ENCODE peak calls at places on chromosomes 1 and 21, in ten cellular contexts. E is heart left ventricle; Z is NCI-H2081; Y is memory B cell; S is CD8-positive, alpha-beta memory T cell; K is stimulated activated CD8-positive, alpha-beta memory T cell treated with anti-CD3 and anti-CD28 coated beads, Interleukin-15, amount 100 ng/mL, for 4 hours; F is GF-D8; M is Daoy; W is H54; H is activated CD8-positive, alpha-beta T cell treated with anti-CD3 and anti-CD28 coated beads, Interleukin-2, amount 10 ng/mL, durations not matched to agents 7 days and 5 days. D is an unnamed sample.

GRCh38 chr1:84192681-84193080 is 48.6 kb downstream of the PRKACB start:
- DNase-seq in E (no peak), Z (no peak), Y (no peak), S (no peak), K (no peak), F (no peak), M (no peak), W (no peak), H (no peak), D (no peak)

GRCh38 chr1:235013512-235013911 is 115.1 kb downstream of the TOMM20 start:
- DNase-seq in E (peak), Z (no peak), Y (no peak), S (no peak), K (no peak), F (no peak), M (no peak), W (no peak), H (no peak), D (no peak)

GRCh38 chr1:216095400-216095799 is 327.8 kb downstream of the USH2A start:
- DNase-seq in E (no peak), Z (no peak), Y (no peak), S (no peak), K (no peak), F (no peak), M (no peak), W (no peak), H (no peak), D (no peak)

GRCh38 chr1:39687243-39687642 is 4.0 kb downstream of the HPCAL4 start:
- DNase-seq in E (no peak), Z (no peak), Y (no peak), S (no peak), K (no peak), F (no peak), M (no peak), W (no peak), H (no peak), D (no peak)

GRCh38 chr1:89607156-89607555 is 25.8 kb upstream of the LRRC8C start:
- DNase-seq in E (no peak), Z (no peak), Y (no peak), S (peak), K (peak), F (no peak), M (no peak), W (no peak), H (peak), D (no peak)

GRCh38 chr1:219302697-219303096 is 129.0 kb downstream of the LYPLAL1 start:
- DNase-seq in E (no peak), Z (no peak), Y (no peak), S (no peak), K (no peak), F (no peak), M (no peak), W (no peak), H (no peak), D (peak)

GRCh38 chr1:921011-921837 is 2.5 kb upstream of the SAMD11 start:
- DNase-seq in E (peak), Z (peak), Y (no peak), S (no peak), K (no peak), F (no peak), M (peak), W (no peak), H (no peak), D (peak)

GRCh38 chr21:35319684-35320083 is 270.6 kb upstream of the RUNX1 start:
- DNase-seq in E (no peak), Z (no peak), Y (no peak), S (no peak), K (no peak), F (no peak), M (peak), W (peak), H (no peak), D (no peak)

GRCh38 chr1:159854693-159855192 is 7.7 kb downstream of the VSIG8 start:
- DNase-seq in E (peak), Z (peak), Y (peak), S (peak), K (peak), F (no peak), M (peak), W (peak), H (peak), D (no peak)

GRCh38 chr1:197799271-197799670 is 24.0 kb upstream of the DENND1B start:
- DNase-seq in E (no peak), Z (no peak), Y (no peak), S (no peak), K (no peak), F (no peak), M (peak), W (peak), H (no peak), D (peak)

GRCh38 chr1:175133693-175134435 is 58.7 kb downstream of the KIAA0040 start:
- DNase-seq in E (no peak), Z (no peak), Y (no peak), S (no peak), K (no peak), F (no peak), M (peak), W (no peak), H (no peak), D (no peak)

GRCh38 chr1:229381234-229381633 is 38.4 kb upstream of the CCSAP start:
- DNase-seq in E (no peak), Z (peak), Y (no peak), S (no peak), K (no peak), F (no peak), M (no peak), W (no peak), H (no peak), D (no peak)

GRCh38 chr1:225250432-225250831 is 177.4 kb downstream of the LBR start:
- DNase-seq in E (no peak), Z (no peak), Y (peak), S (no peak), K (no peak), F (peak), M (no peak), W (no peak), H (no peak), D (no peak)

GRCh38 chr1:105591681-105592080 is 1464.8 kb upstream of the PRMT6 start:
- DNase-seq in E (no peak), Z (no peak), Y (no peak), S (no peak), K (no peak), F (no peak), M (no peak), W (no peak), H (no peak), D (no peak)

GRCh38 chr1:10606070-10606469 is 131.3 kb downstream of the PEX14 start:
- DNase-seq in E (no peak), Z (no peak), Y (no peak), S (no peak), K (no peak), F (no peak), M (no peak), W (no peak), H (no peak), D (peak)

GRCh38 chr1:21350132-21350885 is 60.0 kb upstream of the ECE1 start:
- DNase-seq in E (no peak), Z (no peak), Y (no peak), S (no peak), K (no peak), F (no peak), M (no peak), W (no peak), H (no peak), D (peak)

GRCh38 chr1:187027259-187027658 is 198.5 kb downstream of the PLA2G4A start:
- DNase-seq in E (no peak), Z (no peak), Y (no peak), S (no peak), K (no peak), F (no peak), M (no peak), W (no peak), H (no peak), D (no peak)

GRCh38 chr1:180282401-180282800 is 52.3 kb downstream of the LHX4 start:
- DNase-seq in E (no peak), Z (no peak), Y (no peak), S (no peak), K (no peak), F (no peak), M (no peak), W (no peak), H (no peak), D (no peak)

GRCh38 chr1:65694933-65695332 is 97.8 kb upstream of the PDE4B start:
- DNase-seq in E (no peak), Z (no peak), Y (no peak), S (no peak), K (no peak), F (no peak), M (no peak), W (no peak), H (no peak), D (no peak)

GRCh38 chr1:39656416-39656815 is 15.5 kb downstream of the NT5C1A start:
- DNase-seq in E (no peak), Z (no peak), Y (no peak), S (no peak), K (no peak), F (no peak), M (no peak), W (no peak), H (no peak), D (no peak)

GRCh38 chr1:17630048-17630830 is 90.7 kb downstream of the ARHGEF10L start:
- DNase-seq in E (peak), Z (no peak), Y (no peak), S (no peak), K (no peak), F (no peak), M (peak), W (no peak), H (no peak), D (no peak)